ENCODE peak calls at places on chromosomes 11 and 22, in ten cellular contexts. T is body of pancreas, R is left ventricle myocardium inferior, V is brain microvascular endothelial cell, C is fibroblast of villous mesenchyme, J is lower lobe of right lung, B is uterus, Y is endodermal cell, P is astrocyte, M is neural crest cell. X is an unnamed sample.

GRCh38 chr11:116782728-116783127 is 5.1 kb downstream of the ZPR1 start:
- DNase-seq in C (peak; percentile 62), V (no peak), T (no peak), P (peak; percentile 48), J (no peak), M (no peak), R (no peak), Y (no peak), B (no peak), X (no peak)

GRCh38 chr22:20001082-20001638 is 15.5 kb downstream of the ARVCF start:
- DNase-seq in C (peak; percentile 70), J (no peak), P (peak; percentile 72), V (no peak), M (no peak), B (no peak), Y (no peak), R (no peak), T (no peak), X (no peak)

GRCh38 chr11:73647459-73648100 is 1.2 kb downstream of the PLEKHB1 start:
- DNase-seq in V (peak; percentile 69), J (peak; percentile 94), R (peak; percentile 89), Y (peak; percentile 98), T (peak; percentile 94), M (peak; percentile 83), B (peak; percentile 79), C (peak; percentile 76), P (peak; percentile 64), X (no peak)

GRCh38 chr11:126084608-126084912 is 21.9 kb upstream of the CDON start:
- DNase-seq in T (no peak), J (peak; percentile 66), M (no peak), Y (peak; percentile 59), C (no peak), B (no peak), P (no peak), R (no peak), V (no peak), X (no peak)

GRCh38 chr11:34262601-34263081 is 95.2 kb downstream of the ABTB2 start:
- DNase-seq in V (no peak), T (no peak), P (no peak), B (no peak), R (no peak), C (no peak), Y (no peak), J (no peak), M (no peak), X (no peak)

GRCh38 chr22:30309981-30310672 is 16.6 kb downstream of the TBC1D10A start:
- DNase-seq in V (no peak), M (no peak), C (peak; percentile 98), R (no peak), J (peak; percentile 71), Y (no peak), B (peak; percentile 44), P (peak; percentile 57), T (peak; percentile 87), X (no peak)

GRCh38 chr11:128521697-128522062 is 65.7 kb downstream of the ETS1 start:
- DNase-seq in B (peak; percentile 42), V (no peak), P (no peak), C (no peak), Y (no peak), J (peak; percentile 51), T (no peak), M (peak; percentile 16), R (no peak), X (no peak)

GRCh38 chr11:33857924-33858323 is 34.0 kb downstream of the LMO2 start:
- DNase-seq in P (peak; percentile 27), Y (peak; percentile 95), C (peak; percentile 68), M (peak; percentile 82), V (peak; percentile 57), J (peak; percentile 82), B (peak; percentile 72), R (peak; percentile 74), T (peak; percentile 68), X (peak; percentile 90)

GRCh38 chr22:31044262-31044861 is 36.8 kb upstream of the SMTN start:
- DNase-seq in V (no peak), M (no peak), B (peak; percentile 96), J (no peak), C (peak; percentile 82), R (peak; percentile 57), T (peak; percentile 39), Y (peak; percentile 61), P (peak; percentile 56), X (no peak)

DNA sequence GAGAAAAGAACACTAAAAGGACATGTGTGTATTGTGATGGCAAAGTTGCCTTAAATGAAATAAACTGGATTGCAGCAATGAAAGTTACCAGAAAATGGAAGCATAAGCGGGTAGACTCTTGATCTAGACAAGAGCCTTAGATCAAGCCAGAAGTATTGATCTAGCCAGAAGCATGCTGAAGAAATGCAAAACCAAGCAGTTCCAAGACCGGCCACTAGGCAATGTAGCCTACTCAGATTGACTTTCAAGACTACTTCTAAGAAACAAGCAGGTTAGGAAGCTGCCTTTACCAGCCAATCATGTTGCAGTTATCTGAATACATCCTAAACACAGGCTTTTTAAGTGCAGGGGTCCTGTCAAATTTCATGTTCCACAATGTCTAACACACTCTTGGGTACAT is 54.6 kb downstream of the KCNA4 start:
- DNase-seq in C (no peak), J (no peak), M (no peak), R (no peak), T (no peak), B (no peak), Y (peak; percentile 88), V (no peak), P (no peak), X (no peak)
- TF ChIP-seq CTCF in C (peak; percentile 16), J (peak; percentile 27), M (peak; percentile 58), R (peak; percentile 39), T (no peak), B (no peak), Y (peak; percentile 78), V (peak; percentile 45), P (no peak), X (peak; percentile 16)

GRCh38 chr22:37905534-37906363 is at the start of gene MICALL1:
- DNase-seq in R (peak; percentile 76), V (peak; percentile 37), C (peak; percentile 73), Y (peak; percentile 85), P (peak; percentile 52), T (peak; percentile 85), B (peak; percentile 73), M (peak; percentile 54), J (peak; percentile 84), X (no peak)
- TF ChIP-seq CTCF in R (peak; percentile 51), V (no peak), C (no peak), Y (peak; percentile 49), P (no peak), T (no peak), B (peak; percentile 68), M (no peak), J (peak; percentile 8), X (peak; percentile 42)

GRCh38 chr11:113166280-113166679 is 148.1 kb upstream of the TTC12 start:
- DNase-seq in T (no peak), B (no peak), R (no peak), M (no peak), V (no peak), J (no peak), Y (no peak), C (no peak), P (no peak), X (no peak)

GRCh38 chr11:113162590-113162961 is 151.8 kb upstream of the TTC12 start:
- DNase-seq in M (no peak), C (peak; percentile 11), Y (no peak), B (no peak), V (no peak), R (no peak), J (no peak), T (no peak), P (peak; percentile 15), X (peak; percentile 36)

GRCh38 chr11:113161671-113162589 is 152.5 kb upstream of the TTC12 start:
- DNase-seq in J (no peak), B (no peak), T (peak; percentile 27), R (no peak), M (no peak), P (no peak), V (no peak), Y (no peak), C (no peak), X (no peak)

GRCh38 chr11:113160652-113161051 is 153.7 kb upstream of the TTC12 start:
- DNase-seq in J (no peak), M (no peak), V (no peak), C (peak; percentile 37), B (no peak), R (no peak), P (no peak), T (no peak), Y (no peak), X (no peak)

GRCh38 chr11:113163291-113164030 is 150.9 kb upstream of the TTC12 start:
- DNase-seq in B (peak; percentile 35), J (no peak), Y (no peak), T (no peak), P (no peak), R (no peak), M (no peak), C (peak; percentile 84), V (no peak), X (peak; percentile 48)
- TF ChIP-seq CTCF in B (no peak), J (no peak), Y (peak; percentile 45), T (no peak), P (no peak), R (peak; percentile 32), M (no peak), C (peak; percentile 51), V (peak; percentile 37), X (peak; percentile 17)

GRCh38 chr11:47215366-47215925 is 672 bp downstream of the DDB2 start:
- DNase-seq in T (no peak), Y (no peak), V (no peak), J (no peak), B (no peak), C (peak; percentile 9), R (no peak), M (no peak), P (no peak), X (no peak)

GRCh38 chr11:47220401-47220821 is 5.6 kb downstream of the DDB2 start:
- DNase-seq in P (peak; percentile 48), Y (no peak), V (peak; percentile 85), T (no peak), J (no peak), R (no peak), C (peak; percentile 74), B (no peak), M (no peak), X (no peak)

GRCh38 chr11:47213985-47214564 is 699 bp upstream of the DDB2 start:
- DNase-seq in P (peak; percentile 79), B (peak; percentile 93), Y (peak; percentile 95), M (peak; percentile 10), R (peak; percentile 90), J (peak; percentile 96), V (peak; percentile 57), C (peak; percentile 84), T (peak; percentile 96), X (no peak)

GRCh38 chr11:47212938-47213337 is 1.8 kb upstream of the DDB2 start:
- DNase-seq in V (no peak), T (peak; percentile 25), C (no peak), R (no peak), P (no peak), Y (no peak), J (no peak), B (no peak), M (no peak), X (no peak)

DNA sequence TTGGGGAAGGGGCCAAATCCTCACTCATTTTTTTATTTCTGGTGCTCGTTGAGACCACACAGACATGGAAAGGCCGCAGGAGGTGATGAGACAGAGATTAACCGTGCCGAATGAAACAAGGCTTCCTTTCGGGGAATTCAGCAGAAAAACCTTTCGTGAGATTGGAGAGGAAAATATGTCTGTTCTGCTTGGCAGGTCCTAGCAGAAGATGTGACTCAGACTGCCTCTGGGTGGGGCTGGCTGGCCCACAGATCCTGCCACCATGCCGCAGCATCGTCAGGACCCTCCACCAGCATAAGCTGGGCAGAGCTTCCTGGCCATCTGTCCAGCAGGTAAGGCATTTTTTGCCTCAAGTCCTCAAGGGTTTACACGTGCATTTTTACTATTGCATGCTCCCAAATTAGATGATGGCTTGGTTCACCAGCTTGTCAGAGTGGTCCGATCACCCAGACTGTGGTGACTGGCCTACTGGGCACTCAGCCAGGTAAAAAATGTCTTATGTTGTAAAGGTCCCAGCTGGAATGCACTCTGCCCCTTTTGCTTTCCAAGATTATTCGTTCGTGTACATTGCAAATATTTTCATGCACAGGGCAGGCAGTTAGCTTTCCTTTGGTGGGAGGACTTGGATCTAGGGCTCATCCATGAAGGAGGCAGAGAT is 1.5 kb downstream of the DDB2 start:
- DNase-seq in P (peak; percentile 89), V (peak; percentile 81), C (peak; percentile 72), M (no peak), T (peak; percentile 63), B (peak; percentile 43), J (no peak), Y (peak; percentile 60), R (no peak), X (peak; percentile 88)
- TF ChIP-seq CTCF in P (no peak), V (peak; percentile 7), C (no peak), M (no peak), T (no peak), B (no peak), J (no peak), Y (no peak), R (no peak), X (peak; percentile 14)

X was measured in osteocyte.